ENCODE peak calls at places on chromosomes 13 and 19, in four cellular contexts. One of them, this sample, is unnamed.

GRCh38 chr13:71801781-71802180 is 65.2 kb downstream of the DACH1 start:
- DNase-seq in stimulated activated CD4-positive, alpha-beta T cell treated with anti-CD3 and anti-CD28 coated beads, Interleukin-4, amount 100 ng/mL, for 24 hours: no peak
- DNase-seq in HS-5: no peak
- DNase-seq in HuH-7: no peak
- DNase-seq in this sample: no peak

GRCh38 chr13:102597029-102598015 is 536 bp downstream of the TPP2 start:
- DNase-seq in stimulated activated CD4-positive, alpha-beta T cell treated with anti-CD3 and anti-CD28 coated beads, Interleukin-4, amount 100 ng/mL, for 24 hours: peak
- DNase-seq in HS-5: no peak
- DNase-seq in HuH-7: no peak
- DNase-seq in this sample: peak

GRCh38 chr13:46489586-46490023 is 63.4 kb upstream of the LRCH1 start:
- DNase-seq in HS-5: peak
- DNase-seq in HuH-7: no peak
- DNase-seq in stimulated activated CD4-positive, alpha-beta T cell treated with anti-CD3 and anti-CD28 coated beads, Interleukin-4, amount 100 ng/mL, for 24 hours: no peak
- DNase-seq in this sample: no peak

GRCh38 chr19:43735957-43736356 is 18.8 kb downstream of the SMG9 start:
- DNase-seq in stimulated activated CD4-positive, alpha-beta T cell treated with anti-CD3 and anti-CD28 coated beads, Interleukin-4, amount 100 ng/mL, for 24 hours: no peak
- DNase-seq in HuH-7: no peak
- DNase-seq in HS-5: no peak
- DNase-seq in this sample: no peak

GRCh38 chr19:29378126-29378525 is 147.7 kb upstream of the VSTM2B start:
- DNase-seq in stimulated activated CD4-positive, alpha-beta T cell treated with anti-CD3 and anti-CD28 coated beads, Interleukin-4, amount 100 ng/mL, for 24 hours: no peak
- DNase-seq in HS-5: no peak
- DNase-seq in HuH-7: no peak
- DNase-seq in this sample: no peak

GRCh38 chr19:14023404-14024235 is 4.3 kb upstream of the RLN3 start:
- DNase-seq in stimulated activated CD4-positive, alpha-beta T cell treated with anti-CD3 and anti-CD28 coated beads, Interleukin-4, amount 100 ng/mL, for 24 hours: no peak
- DNase-seq in HuH-7: peak
- DNase-seq in HS-5: no peak
- DNase-seq in this sample: peak

GRCh38 chr13:51246005-51246404 is 23.8 kb downstream of the FAM124A start:
- DNase-seq in stimulated activated CD4-positive, alpha-beta T cell treated with anti-CD3 and anti-CD28 coated beads, Interleukin-4, amount 100 ng/mL, for 24 hours: no peak
- DNase-seq in HuH-7: no peak
- DNase-seq in HS-5: no peak
- DNase-seq in this sample: no peak

GRCh38 chr19:32692727-32693061 is 1.1 kb downstream of the NUDT19 start:
- DNase-seq in HuH-7: no peak
- DNase-seq in HS-5: no peak
- DNase-seq in stimulated activated CD4-positive, alpha-beta T cell treated with anti-CD3 and anti-CD28 coated beads, Interleukin-4, amount 100 ng/mL, for 24 hours: no peak
- DNase-seq in this sample: no peak